ENCODE peak calls at places on chromosomes 13 and 19, in nine cellular contexts. J is heart right ventricle; U is MCF 10A; B is endodermal cell; V is Calu3; M is GM04503; K is posterior cingulate gyrus; H is GM12865; P is naive thymus-derived CD4-positive, alpha-beta T cell. F is an unnamed sample.

GRCh38 chr13:78603240-78603947 is at the start of gene POU4F1:
- DNase-seq in J (peak), U (no peak), B (peak), V (peak), M (no peak), K (no peak), H (peak), P (peak), F (no peak)

GRCh38 chr19:43809762-43810696 is 7.8 kb upstream of the LYPD5 start:
- DNase-seq in J (no peak), U (peak), B (no peak), V (no peak), M (no peak), K (no peak), H (peak), P (peak), F (no peak)

GRCh38 chr13:46345866-46346265 is 41.2 kb downstream of the RUBCNL start:
- DNase-seq in J (no peak), U (no peak), B (no peak), V (no peak), M (no peak), K (no peak), H (no peak), P (no peak), F (no peak)

GRCh38 chr13:78881746-78882145 is 222.8 kb upstream of the OBI1 start:
- DNase-seq in J (no peak), U (no peak), B (no peak), V (no peak), M (no peak), K (no peak), H (no peak), P (no peak), F (no peak)

GRCh38 chr19:6498294-6499036 is 3.6 kb downstream of the TUBB4A start:
- DNase-seq in J (no peak), U (no peak), B (no peak), V (no peak), M (no peak), K (no peak), H (no peak), P (no peak), F (no peak)

GRCh38 chr13:110872034-110872767 is 42.7 kb downstream of the ANKRD10 start:
- DNase-seq in J (no peak), U (no peak), B (peak), V (no peak), M (no peak), K (no peak), H (no peak), P (no peak), F (no peak)

GRCh38 chr13:102870677-102871415 is 25.0 kb downstream of the ERCC5 start:
- DNase-seq in J (peak), U (peak), B (peak), V (peak), M (no peak), K (peak), H (peak), P (peak), F (peak)

GRCh38 chr13:20776751-20777150 is 3.0 kb upstream of the EEF1AKMT1 start:
- DNase-seq in J (no peak), U (no peak), B (peak), V (no peak), M (no peak), K (no peak), H (no peak), P (no peak), F (no peak)

GRCh38 chr19:32910094-32910493 is 40.5 kb upstream of the SLC7A9 start:
- DNase-seq in J (no peak), U (no peak), B (no peak), V (no peak), M (no peak), K (no peak), H (no peak), P (no peak), F (no peak)

GRCh38 chr13:77460195-77460594 is 75.3 kb upstream of the SCEL start:
- DNase-seq in J (no peak), U (peak), B (no peak), V (no peak), M (no peak), K (no peak), H (peak), P (no peak), F (no peak)

GRCh38 chr13:51729853-51730553 is 74.0 kb downstream of the DHRS12 start:
- DNase-seq in J (no peak), U (peak), B (no peak), V (peak), M (peak), K (no peak), H (no peak), P (no peak), F (no peak)

GRCh38 chr13:32031025-32031814 is at the start of gene FRY:
- DNase-seq in J (peak), U (peak), B (peak), V (peak), M (no peak), K (peak), H (peak), P (peak), F (peak)

GRCh38 chr13:105991622-105992254 is 543.7 kb downstream of the EFNB2 start:
- DNase-seq in J (no peak), U (peak), B (no peak), V (peak), M (peak), K (no peak), H (no peak), P (no peak), F (no peak)

GRCh38 chr19:10835754-10836477 is at the start of gene TMED1:
- DNase-seq in J (peak), U (peak), B (peak), V (peak), M (peak), K (peak), H (peak), P (peak), F (peak)

GRCh38 chr19:10173527-10173926 is 21.2 kb downstream of the DNMT1 start:
- DNase-seq in J (no peak), U (peak), B (no peak), V (peak), M (no peak), K (no peak), H (no peak), P (no peak), F (no peak)

GRCh38 chr19:50368649-50369570 is 3.5 kb upstream of the NAPSA start:
- DNase-seq in J (peak), U (peak), B (peak), V (peak), M (peak), K (peak), H (peak), P (peak), F (peak)

GRCh38 chr13:32594339-32594738 is 8.1 kb downstream of the PDS5B start:
- DNase-seq in J (no peak), U (no peak), B (no peak), V (no peak), M (no peak), K (no peak), H (no peak), P (no peak), F (no peak)

GRCh38 chr19:40280608-40281221 is 4.4 kb downstream of the AKT2 start:
- DNase-seq in J (no peak), U (no peak), B (peak), V (no peak), M (no peak), K (no peak), H (no peak), P (no peak), F (no peak)

GRCh38 chr13:114140909-114141255 is 8.5 kb upstream of the RASA3 start:
- DNase-seq in J (no peak), U (no peak), B (peak), V (no peak), M (no peak), K (no peak), H (peak), P (peak), F (no peak)

GRCh38 chr13:20148501-20149183 is 12.2 kb downstream of the GJA3 start:
- DNase-seq in J (no peak), U (no peak), B (peak), V (no peak), M (no peak), K (no peak), H (no peak), P (no peak), F (no peak)

GRCh38 chr13:113033498-113033897 is 64.5 kb downstream of the MCF2L start:
- DNase-seq in J (peak), U (no peak), B (no peak), V (no peak), M (no peak), K (no peak), H (no peak), P (no peak), F (no peak)

GRCh38 chr13:66262330-66262729 is 967.8 kb downstream of the PCDH9 start:
- DNase-seq in J (no peak), U (no peak), B (no peak), V (no peak), M (no peak), K (no peak), H (no peak), P (no peak), F (no peak)

GRCh38 chr13:94454906-94455305 is 24.6 kb downstream of the DCT start:
- DNase-seq in J (no peak), U (peak), B (no peak), V (no peak), M (no peak), K (no peak), H (no peak), P (no peak), F (no peak)

GRCh38 chr13:47252627-47253026 is 355.8 kb upstream of the HTR2A start:
- DNase-seq in J (no peak), U (no peak), B (no peak), V (no peak), M (no peak), K (no peak), H (no peak), P (no peak), F (no peak)

GRCh38 chr19:19775891-19776205 is 42.9 kb upstream of the ZNF14 start:
- DNase-seq in J (no peak), U (no peak), B (no peak), V (no peak), M (no peak), K (no peak), H (no peak), P (no peak), F (no peak)

GRCh38 chr13:79932556-79932955 is 408.4 kb downstream of the SPRY2 start:
- DNase-seq in J (no peak), U (no peak), B (no peak), V (no peak), M (no peak), K (no peak), H (no peak), P (no peak), F (no peak)

GRCh38 chr19:12782174-12782423 is 6.7 kb upstream of the HOOK2 start:
- DNase-seq in J (no peak), U (no peak), B (peak), V (no peak), M (no peak), K (no peak), H (no peak), P (no peak), F (no peak)

GRCh38 chr19:18558202-18558555 is 509 bp downstream of the KXD1 start:
- DNase-seq in J (no peak), U (no peak), B (peak), V (no peak), M (no peak), K (no peak), H (no peak), P (no peak), F (no peak)

GRCh38 chr13:44312898-44313551 is 60.6 kb upstream of the SERP2 start:
- DNase-seq in J (no peak), U (peak), B (no peak), V (peak), M (no peak), K (no peak), H (no peak), P (no peak), F (no peak)

GRCh38 chr19:44576843-44577565 is 36.4 kb upstream of the IGSF23 start:
- DNase-seq in J (no peak), U (peak), B (peak), V (peak), M (no peak), K (no peak), H (peak), P (no peak), F (peak)

GRCh38 chr19:31882709-31883108 is 462.7 kb upstream of the ZNF507 start:
- DNase-seq in J (no peak), U (no peak), B (no peak), V (no peak), M (no peak), K (no peak), H (no peak), P (no peak), F (no peak)

F was measured in head of caudate nucleus.